ENCODE peak calls at places on chromosomes 2 and 18, in eight cellular contexts. R is AG04450, Z is H1, H is astrocyte of the cerebellum, T is GM23338, X is GM10248, P is K562, A is fibroblast of villous mesenchyme. L is an unnamed sample.
A peak's percentile ranks its signal among the peaks of the same experiment; 100 is the strongest.

GRCh38 chr18:79857082-79857661 is 59.4 kb downstream of the KCNG2 start:
- DNase-seq in R (no peak), Z (no peak), H (no peak), T (no peak), X (no peak), P (no peak), A (peak; percentile 48), L (no peak)

GRCh38 chr2:207772081-207772843 is 2.6 kb upstream of the FZD5 start:
- DNase-seq in R (no peak), Z (no peak), H (no peak), T (peak; percentile 97), X (no peak), P (peak; percentile 96), A (no peak), L (no peak)

GRCh38 chr18:2087877-2088673 is 483.2 kb downstream of the METTL4 start:
- DNase-seq in R (no peak), Z (no peak), H (no peak), T (no peak), X (no peak), P (no peak), A (peak; percentile 6), L (no peak)

GRCh38 chr2:164430166-164430783 is 191.0 kb downstream of the GRB14 start:
- DNase-seq in R (peak; percentile 4), Z (no peak), H (peak; percentile 61), T (peak; percentile 74), X (no peak), P (peak; percentile 10), A (peak; percentile 44), L (no peak)

GRCh38 chr2:9800975-9801723 is 42.1 kb upstream of the TAF1B start:
- DNase-seq in R (no peak), Z (no peak), H (no peak), T (no peak), X (peak; percentile 62), P (peak; percentile 69), A (peak; percentile 35), L (no peak)

GRCh38 chr2:15725788-15726112 is 134.1 kb downstream of the DDX1 start:
- DNase-seq in R (no peak), Z (no peak), H (no peak), T (no peak), X (no peak), P (no peak), A (no peak), L (no peak)

GRCh38 chr2:67871696-67872320 is 191.0 kb downstream of the C1D start:
- DNase-seq in R (no peak), Z (no peak), H (peak; percentile 86), T (no peak), X (no peak), P (no peak), A (peak; percentile 56), L (no peak)

GRCh38 chr2:229243880-229244560 is 27.1 kb downstream of the PID1 start:
- DNase-seq in R (no peak), Z (no peak), H (no peak), T (no peak), X (no peak), P (no peak), A (peak; percentile 31), L (no peak)

GRCh38 chr2:12718662-12719399 is 2.1 kb downstream of the TRIB2 start:
- DNase-seq in R (no peak), Z (no peak), H (no peak), T (peak; percentile 75), X (no peak), P (peak; percentile 18), A (peak; percentile 36), L (no peak)

GRCh38 chr2:234249006-234249405 is 198.5 kb downstream of the SPP2 start:
- DNase-seq in R (no peak), Z (no peak), H (no peak), T (no peak), X (no peak), P (no peak), A (no peak), L (no peak)
- TF ChIP-seq CTCF in R (no peak), Z (no peak), H (peak; percentile 16), T (no peak), X (no peak), P (no peak), A (no peak), L (no peak)

DNA sequence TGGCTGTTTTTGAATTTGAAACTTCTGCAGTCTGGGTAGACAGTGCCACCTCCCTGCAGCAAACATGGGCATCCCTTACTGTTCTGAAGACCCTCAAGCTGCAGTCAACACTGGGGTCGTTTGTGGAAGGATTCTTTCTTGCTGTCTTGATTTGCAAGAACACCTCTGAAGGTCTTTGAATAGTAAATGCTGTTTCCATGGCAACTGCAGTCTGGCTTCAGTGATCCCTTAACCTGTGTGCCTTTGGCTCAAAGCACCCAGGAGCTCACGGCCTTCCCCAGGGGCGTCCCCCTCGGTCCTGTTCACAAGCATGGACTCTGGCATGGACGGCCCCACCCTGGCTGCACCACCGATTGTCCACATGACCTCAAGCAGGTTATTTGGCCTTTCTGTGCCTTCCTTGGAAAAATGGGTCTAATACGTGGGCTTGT is 38.3 kb downstream of the LRRFIP1 start:
- DNase-seq in R (no peak), Z (no peak), H (no peak), T (peak; percentile 90), X (peak; percentile 54), P (no peak), A (no peak), L (no peak)
- TF ChIP-seq CTCF in R (peak; percentile 12), Z (no peak), H (no peak), T (no peak), X (no peak), P (no peak), A (no peak), L (no peak)

GRCh38 chr18:5542393-5543035 is 1.3 kb downstream of the EPB41L3 start:
- DNase-seq in R (no peak), Z (no peak), H (no peak), T (peak; percentile 50), X (no peak), P (no peak), A (no peak), L (no peak)
- TF ChIP-seq CTCF in R (no peak), Z (no peak), H (no peak), T (no peak), X (no peak), P (no peak), A (no peak), L (no peak)

DNA sequence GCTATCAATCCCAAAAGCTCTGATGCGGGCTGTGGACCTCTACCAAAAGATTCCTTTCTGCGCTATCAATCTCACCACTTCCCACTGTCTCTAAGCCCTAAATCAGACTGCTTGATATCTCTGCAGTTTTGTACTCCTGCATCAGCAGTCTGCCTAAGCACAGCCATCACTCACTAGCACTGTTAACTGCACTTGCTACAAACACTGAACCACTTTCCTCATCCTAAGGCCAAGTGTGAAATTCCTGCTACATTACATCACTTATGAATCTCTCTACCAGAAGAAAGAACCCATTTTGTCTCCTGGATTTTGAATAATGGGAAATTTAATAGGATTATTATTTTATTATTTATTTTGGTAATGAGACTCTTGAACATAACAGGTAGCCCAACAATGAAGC is 237.1 kb downstream of the HNMT start:
- DNase-seq in R (no peak), Z (no peak), H (no peak), T (no peak), X (no peak), P (no peak), A (peak; percentile 3), L (no peak)
- TF ChIP-seq CTCF in R (no peak), Z (no peak), H (no peak), T (no peak), X (no peak), P (no peak), A (no peak), L (no peak)

GRCh38 chr2:225270861-225271260 is 128.6 kb upstream of the NYAP2 start:
- DNase-seq in R (no peak), Z (no peak), H (peak; percentile 57), T (peak; percentile 9), X (peak; percentile 60), P (peak; percentile 46), A (peak; percentile 38), L (no peak)
- TF ChIP-seq CTCF in R (peak; percentile 19), Z (no peak), H (peak; percentile 21), T (no peak), X (no peak), P (no peak), A (no peak), L (no peak)

DNA sequence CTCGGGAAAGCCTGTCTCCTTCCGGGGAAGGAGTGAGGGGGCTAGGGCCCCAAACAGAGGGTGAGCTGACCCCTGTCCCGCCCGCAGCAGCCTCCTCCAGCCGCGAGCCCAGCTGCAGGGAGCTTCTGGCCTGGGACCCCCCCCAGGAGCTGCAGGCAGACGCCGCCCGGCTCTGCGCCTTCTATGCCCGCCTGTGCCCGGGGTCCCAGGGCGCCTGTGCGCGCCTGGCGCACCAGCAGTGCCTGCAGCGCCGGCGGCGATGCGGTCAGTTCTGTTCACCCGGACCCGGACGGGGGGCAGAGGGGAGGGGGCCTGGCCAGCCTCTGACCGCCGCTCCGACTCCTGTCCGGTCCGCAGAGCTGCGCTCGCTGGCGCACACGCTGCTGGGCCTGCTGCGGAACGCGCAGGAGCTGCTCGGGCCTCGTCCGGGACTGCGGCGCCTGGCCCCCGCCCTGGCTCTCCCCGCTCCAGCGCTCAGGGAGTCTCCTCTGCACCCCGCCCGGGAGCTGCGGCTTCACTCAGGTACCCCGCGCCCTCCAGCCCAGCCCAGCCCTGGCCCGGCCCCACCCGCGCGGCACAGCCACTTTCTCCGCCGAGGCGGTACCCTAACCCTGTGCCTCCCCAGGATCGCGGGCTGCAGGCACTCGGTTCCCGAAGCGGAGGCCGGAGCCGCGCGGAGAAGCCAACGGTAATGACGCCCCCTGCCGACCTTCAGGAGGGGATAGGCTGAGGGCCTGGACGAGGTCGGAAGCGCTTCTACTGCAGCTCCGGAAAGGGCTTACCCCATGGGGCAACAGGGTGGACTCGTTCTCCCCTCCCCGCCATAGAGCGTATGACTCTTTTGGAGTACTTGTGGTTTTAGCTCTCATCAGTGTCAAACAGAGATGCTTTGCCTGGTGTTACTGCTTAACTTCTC is 2.0 kb upstream of the CHRND start:
- DNase-seq in R (no peak), Z (peak; percentile 67), H (no peak), T (peak; percentile 95), X (no peak), P (peak; percentile 72), A (peak; percentile 28), L (no peak)
- TF ChIP-seq CTCF in R (no peak), Z (peak; percentile 65), H (peak; percentile 28), T (peak; percentile 86), X (peak; percentile 20), P (peak; percentile 35), A (peak; percentile 17), L (peak; percentile 61)